ENCODE peak calls at places on chromosomes 12 and 14, in four cellular contexts. L, V, U and K are unnamed samples.

GRCh38 chr12:152440-152839 is 61.5 kb downstream of the SLC6A12 start:
- DNase-seq in L (no peak), V (no peak), U (no peak), K (no peak)

GRCh38 chr14:37709419-37710195 is 114.2 kb downstream of the TTC6 start:
- DNase-seq in L (peak), V (no peak), U (peak), K (no peak)

GRCh38 chr14:75871181-75871880 is 110.5 kb downstream of the TGFB3 start:
- DNase-seq in L (no peak), V (no peak), U (no peak), K (no peak)

GRCh38 chr12:70467908-70468733 is 102.0 kb downstream of the KCNMB4 start:
- DNase-seq in L (peak), V (no peak), U (no peak), K (peak)

GRCh38 chr14:96103075-96103474 is 63.9 kb downstream of the C14orf132 start:
- DNase-seq in L (no peak), V (no peak), U (no peak), K (no peak)

GRCh38 chr14:58128416-58128815 is 23.6 kb downstream of the ARMH4 start:
- DNase-seq in L (no peak), V (no peak), U (no peak), K (no peak)

GRCh38 chr12:26573212-26573909 is 259.6 kb downstream of the ITPR2 start:
- DNase-seq in L (no peak), V (no peak), U (no peak), K (no peak)

GRCh38 chr12:47394070-47394469 is 311.8 kb downstream of the RPAP3 start:
- DNase-seq in L (no peak), V (no peak), U (no peak), K (no peak)

GRCh38 chr12:55874465-55874864 is 31.7 kb upstream of the MMP19 start:
- DNase-seq in L (no peak), V (no peak), U (no peak), K (no peak)

GRCh38 chr14:59333235-59333634 is 131.9 kb downstream of the GPR135 start:
- DNase-seq in L (no peak), V (no peak), U (no peak), K (no peak)

GRCh38 chr12:6866920-6867406 is 368 bp upstream of the TPI1 start:
- DNase-seq in L (no peak), V (no peak), U (no peak), K (peak)

GRCh38 chr12:106583578-106584103 is 837 bp downstream of the RFX4 start:
- DNase-seq in L (no peak), V (peak), U (no peak), K (peak)

GRCh38 chr14:77111021-77111420 is 13.0 kb downstream of the CIPC start:
- DNase-seq in L (no peak), V (no peak), U (no peak), K (peak)

GRCh38 chr14:80202888-80203562 is 8.3 kb downstream of the DIO2 start:
- DNase-seq in L (peak), V (no peak), U (peak), K (peak)

GRCh38 chr12:111394480-111394879 is 11.2 kb upstream of the SH2B3 start:
- DNase-seq in L (no peak), V (no peak), U (no peak), K (no peak)

GRCh38 chr12:108573310-108573709 is 10.9 kb downstream of the ISCU start:
- DNase-seq in L (no peak), V (no peak), U (no peak), K (no peak)

GRCh38 chr14:24051789-24052655 is at the start of gene CARMIL3:
- DNase-seq in L (peak), V (peak), U (peak), K (peak)

GRCh38 chr14:25120261-25120660 is 70.3 kb upstream of the STXBP6 start:
- DNase-seq in L (no peak), V (no peak), U (no peak), K (no peak)

GRCh38 chr14:50060871-50061663 is 55.3 kb downstream of the VCPKMT start:
- DNase-seq in L (peak), V (peak), U (peak), K (no peak)

GRCh38 chr12:6827982-6828670 is at the start of gene P3H3:
- DNase-seq in L (peak), V (peak), U (peak), K (peak)

GRCh38 chr12:88559772-88560171 is 20.5 kb downstream of the KITLG start:
- DNase-seq in L (no peak), V (no peak), U (no peak), K (no peak)

GRCh38 chr14:41302776-41303175 is 303.9 kb upstream of the LRFN5 start:
- DNase-seq in L (no peak), V (no peak), U (no peak), K (no peak)

GRCh38 chr12:102816816-102817434 is 100.1 kb downstream of the PAH start:
- DNase-seq in L (peak), V (peak), U (peak), K (no peak)

GRCh38 chr12:39368096-39368495 is 74.8 kb downstream of the KIF21A start:
- DNase-seq in L (no peak), V (no peak), U (no peak), K (no peak)

GRCh38 chr12:111196532-111196931 is 172.4 kb downstream of the PHETA1 start:
- DNase-seq in L (no peak), V (no peak), U (no peak), K (no peak)

GRCh38 chr12:76236640-76237039 is 111.6 kb downstream of the BBS10 start:
- DNase-seq in L (peak), V (peak), U (no peak), K (no peak)

GRCh38 chr14:91613459-91614145 is 103.5 kb upstream of the PPP4R3A start:
- DNase-seq in L (no peak), V (no peak), U (peak), K (no peak)

GRCh38 chr12:12091977-12092663 is 21.4 kb downstream of the BCL2L14 start:
- DNase-seq in L (peak), V (no peak), U (no peak), K (no peak)

GRCh38 chr14:76104802-76105355 is 46.8 kb upstream of the GPATCH2L start:
- DNase-seq in L (no peak), V (no peak), U (no peak), K (no peak)

GRCh38 chr14:73295198-73295796 is 58.0 kb downstream of the PAPLN start:
- DNase-seq in L (peak), V (peak), U (peak), K (no peak)

GRCh38 chr12:26126340-26127284 is 1.8 kb upstream of the BHLHE41 start:
- DNase-seq in L (peak), V (peak), U (peak), K (peak)

GRCh38 chr14:29799718-29800117 is 127.9 kb downstream of the PRKD1 start:
- DNase-seq in L (no peak), V (no peak), U (no peak), K (no peak)

GRCh38 chr14:44639986-44640385 is 132.9 kb upstream of the FSCB start:
- DNase-seq in L (no peak), V (no peak), U (no peak), K (no peak)

GRCh38 chr12:23376238-23376637 is 573.2 kb downstream of the SOX5 start:
- DNase-seq in L (peak), V (no peak), U (no peak), K (no peak)

GRCh38 chr12:84922721-84923120 is 10.1 kb upstream of the SLC6A15 start:
- DNase-seq in L (no peak), V (no peak), U (no peak), K (no peak)

DNA sequence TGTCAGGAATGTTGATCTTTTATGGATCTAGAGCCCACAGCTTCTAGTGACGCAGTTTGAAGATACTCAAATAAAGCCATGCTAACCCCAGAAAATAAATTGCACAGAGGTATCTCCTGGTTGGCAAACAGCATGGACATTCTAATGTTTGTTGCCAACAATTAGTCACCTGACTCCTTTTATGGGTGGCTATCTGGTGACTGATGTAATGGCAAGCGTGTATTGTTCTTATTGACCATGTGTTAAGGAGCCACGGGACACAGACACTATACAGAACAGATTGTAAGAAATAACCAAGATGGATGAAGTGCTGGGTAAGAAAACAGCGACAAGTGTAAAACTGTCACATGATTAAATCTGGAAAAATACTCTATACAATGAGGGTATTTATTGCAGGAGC is 401.3 kb upstream of the PDE3A start:
- DNase-seq in L (no peak), V (no peak), U (no peak), K (no peak)
- TF ChIP-seq HMGXB4 in L (no peak), V (no peak), U (no peak), K (no peak)

GRCh38 chr12:57800965-57801364 is 17.6 kb downstream of the AVIL start:
- DNase-seq in L (no peak), V (no peak), U (no peak), K (no peak)

GRCh38 chr12:57806677-57807076 is 11.9 kb downstream of the AVIL start:
- DNase-seq in L (no peak), V (no peak), U (no peak), K (no peak)

GRCh38 chr12:57802607-57803006 is 15.9 kb downstream of the AVIL start:
- DNase-seq in L (no peak), V (no peak), U (no peak), K (no peak)

GRCh38 chr12:57807285-57807684 is 11.2 kb downstream of the AVIL start:
- DNase-seq in L (no peak), V (no peak), U (no peak), K (no peak)

GRCh38 chr12:57803317-57803893 is 15.1 kb downstream of the AVIL start:
- DNase-seq in L (peak), V (peak), U (peak), K (peak)
- TF ChIP-seq HMGXB4 in L (peak), V (no peak), U (no peak), K (no peak)

DNA sequence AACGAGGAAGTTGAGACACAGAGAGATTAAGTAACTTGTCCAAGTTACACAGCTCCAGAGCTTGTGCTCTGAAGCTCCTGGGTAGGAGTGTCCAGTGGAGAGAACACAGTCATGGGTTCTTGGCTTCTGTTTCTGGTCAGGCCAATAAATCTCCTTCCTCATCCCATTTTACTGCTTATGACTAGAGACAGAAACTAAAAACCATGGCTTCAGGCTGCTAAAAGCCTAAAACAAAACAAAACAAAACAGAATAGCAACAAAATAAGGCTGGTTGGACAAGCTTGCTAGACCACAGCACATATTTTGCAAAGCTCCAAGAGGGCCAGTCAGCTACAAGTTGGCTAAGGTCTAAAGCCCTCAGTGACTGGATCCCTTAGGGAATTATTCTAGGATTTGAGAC is 49.9 kb downstream of the PTGER2 start:
- DNase-seq in L (no peak), V (no peak), U (no peak), K (no peak)
- TF ChIP-seq HMGXB4 in L (no peak), V (no peak), U (no peak), K (no peak)

DNA sequence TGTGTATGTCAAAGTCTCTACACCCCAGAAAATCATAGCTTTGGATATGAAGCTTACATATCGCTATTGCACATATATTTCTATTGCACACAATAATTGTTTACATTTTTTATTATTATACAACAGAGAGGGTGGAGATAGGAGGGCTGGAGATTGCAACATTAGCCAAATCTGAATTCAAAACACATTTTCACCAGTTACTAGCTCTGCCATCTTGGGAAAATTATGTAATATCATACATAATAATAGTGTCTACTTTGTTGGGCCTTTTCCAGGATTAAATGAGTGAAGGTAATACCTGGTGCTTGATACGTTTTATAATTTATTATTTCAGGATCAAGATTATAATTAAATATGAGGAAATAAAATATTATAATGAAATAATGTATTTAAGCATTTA is 507.4 kb upstream of the TBX3 start:
- DNase-seq in L (no peak), V (no peak), U (no peak), K (no peak)
- TF ChIP-seq HMGXB4 in L (no peak), V (no peak), U (no peak), K (no peak)